ENCODE peak calls at places on chromosomes 3 and 15, in six cellular contexts. Z is mesendoderm; R is fibroblast of lung; A is fibroblast of mammary gland; Y is stimulated activated CD8-positive, alpha-beta memory T cell treated with anti-CD3 and anti-CD28 coated beads, Interleukin-15, amount 100 ng/mL, for 4 hours; S is pulmonary artery endothelial cell. E is an unnamed sample.

GRCh38 chr3:54853573-54854404 is 74.1 kb downstream of the LRTM1 start:
- DNase-seq in Z (peak; percentile 67), R (peak; percentile 70), A (peak; percentile 60), Y (no peak), S (peak; percentile 4), E (peak; percentile 73)

GRCh38 chr3:181711325-181712135 is at the start of gene SOX2:
- DNase-seq in Z (peak; percentile 88), R (no peak), A (peak; percentile 21), Y (no peak), S (no peak), E (no peak)

GRCh38 chr3:123072564-123072963 is 5.7 kb downstream of the PDIA5 start:
- DNase-seq in Z (no peak), R (no peak), A (no peak), Y (no peak), S (no peak), E (no peak)

GRCh38 chr15:22979699-22980188 is 424 bp downstream of the CYFIP1 start:
- DNase-seq in Z (peak; percentile 63), R (no peak), A (peak; percentile 22), Y (no peak), S (no peak), E (peak; percentile 69)

GRCh38 chr15:99249270-99249817 is at the start of gene TTC23:
- DNase-seq in Z (peak; percentile 92), R (peak; percentile 93), A (peak; percentile 90), Y (no peak), S (peak; percentile 65), E (no peak)

GRCh38 chr3:159620873-159621272 is 367.8 kb upstream of the IL12A start:
- DNase-seq in Z (no peak), R (peak; percentile 53), A (peak; percentile 75), Y (no peak), S (peak; percentile 11), E (no peak)

GRCh38 chr3:52240059-52240885 is 1.3 kb upstream of the TWF2 start:
- DNase-seq in Z (peak; percentile 92), R (peak; percentile 98), A (peak; percentile 98), Y (peak; percentile 52), S (no peak), E (peak; percentile 82)

GRCh38 chr3:65177879-65178484 is 490.2 kb upstream of the ADAMTS9 start:
- DNase-seq in Z (no peak), R (peak; percentile 7), A (peak; percentile 20), Y (no peak), S (no peak), E (no peak)

GRCh38 chr15:69593488-69593887 is 140.9 kb downstream of the RPLP1 start:
- DNase-seq in Z (no peak), R (no peak), A (no peak), Y (no peak), S (no peak), E (no peak)

GRCh38 chr3:73073091-73073707 is 11.7 kb downstream of the EBLN2 start:
- DNase-seq in Z (no peak), R (no peak), A (no peak), Y (no peak), S (no peak), E (no peak)

GRCh38 chr3:157135671-157136396 is 24.1 kb downstream of the CCNL1 start:
- DNase-seq in Z (peak; percentile 54), R (peak; percentile 82), A (peak; percentile 92), Y (no peak), S (no peak), E (peak; percentile 60)

GRCh38 chr15:85826756-85827515 is 32.2 kb upstream of the KLHL25 start:
- DNase-seq in Z (no peak), R (no peak), A (peak; percentile 20), Y (no peak), S (no peak), E (no peak)

E was measured in tibial artery.